ENCODE peak calls at places on chromosomes 7 and 10, in eight cellular contexts. E, N, V, A, P, U, Q and G are unnamed samples.

GRCh38 chr10:90222372-90222771 is 521.0 kb downstream of the KIF20B start:
- DNase-seq in A (no peak), E (no peak), V (no peak), U (no peak), P (no peak), N (peak; percentile 88), Q (peak; percentile 60), G (no peak)

GRCh38 chr7:95420996-95421846 is 13.6 kb downstream of the PON2 start:
- DNase-seq in A (peak; percentile 2), N (peak; percentile 52), V (no peak), U (no peak), P (peak; percentile 14), E (no peak), Q (peak; percentile 72), G (no peak)

GRCh38 chr10:63780075-63780474 is 258.9 kb downstream of the REEP3 start:
- DNase-seq in A (no peak), V (no peak), U (no peak), P (no peak), N (no peak), Q (no peak), E (no peak), G (no peak)

GRCh38 chr7:2688409-2689342 is 674 bp downstream of the AMZ1 start:
- DNase-seq in U (no peak), P (peak; percentile 75), V (no peak), E (no peak), Q (peak; percentile 28), N (peak; percentile 35), A (no peak), G (no peak)

GRCh38 chr10:4514445-4515108 is 311.4 kb upstream of the AKR1E2 start:
- DNase-seq in U (no peak), V (no peak), N (no peak), Q (peak; percentile 42), A (no peak), E (peak; percentile 59), P (no peak), G (no peak)

GRCh38 chr10:132175907-132176581 is 10.7 kb upstream of the DPYSL4 start:
- DNase-seq in U (peak; percentile 62), P (no peak), Q (no peak), A (peak; percentile 71), E (no peak), V (no peak), N (no peak), G (no peak)

GRCh38 chr7:68613405-68613804 is 984.9 kb upstream of the AUTS2 start:
- DNase-seq in U (peak; percentile 23), V (no peak), A (no peak), P (no peak), E (no peak), Q (peak; percentile 49), N (peak; percentile 11), G (no peak)

GRCh38 chr10:51162002-51162401 is 87.7 kb downstream of the PRKG1 start:
- DNase-seq in N (peak; percentile 38), E (no peak), U (no peak), P (no peak), A (no peak), Q (peak; percentile 83), V (no peak), G (no peak)

GRCh38 chr10:35005868-35006267 is 84.3 kb downstream of the CUL2 start:
- DNase-seq in A (no peak), P (no peak), U (no peak), E (no peak), V (no peak), N (peak; percentile 99), Q (peak; percentile 93), G (peak; percentile 19)

GRCh38 chr7:19177269-19177668 is 32.0 kb upstream of the FERD3L start:
- DNase-seq in A (no peak), U (no peak), N (peak; percentile 4), P (no peak), V (no peak), Q (no peak), E (no peak), G (no peak)

GRCh38 chr10:118840071-118840775 is 85.5 kb upstream of the CACUL1 start:
- DNase-seq in A (no peak), Q (peak; percentile 16), U (no peak), N (peak; percentile 19), V (no peak), P (no peak), E (no peak), G (no peak)

GRCh38 chr7:116330961-116331360 is 120.6 kb downstream of the TES start:
- DNase-seq in U (no peak), V (no peak), P (no peak), Q (peak; percentile 59), E (no peak), N (peak; percentile 89), A (no peak), G (no peak)

GRCh38 chr7:131935180-131935579 is 378.8 kb upstream of the PODXL start:
- DNase-seq in N (no peak), V (no peak), A (no peak), U (no peak), E (no peak), Q (no peak), P (no peak), G (no peak)

GRCh38 chr7:131931368-131931767 is 374.9 kb upstream of the PODXL start:
- DNase-seq in Q (no peak), A (no peak), U (no peak), P (no peak), E (no peak), V (no peak), N (peak; percentile 73), G (no peak)

GRCh38 chr7:131934452-131934851 is 378.0 kb upstream of the PODXL start:
- DNase-seq in N (no peak), Q (no peak), U (no peak), E (no peak), V (no peak), A (no peak), P (no peak), G (peak; percentile 56)

GRCh38 chr7:131932271-131932670 is 375.8 kb upstream of the PODXL start:
- DNase-seq in V (no peak), Q (no peak), P (no peak), A (no peak), N (no peak), U (no peak), E (no peak), G (no peak)

GRCh38 chr7:131933890-131934289 is 377.5 kb upstream of the PODXL start:
- DNase-seq in V (no peak), E (no peak), A (no peak), U (no peak), P (no peak), Q (no peak), N (no peak), G (no peak)
- H3K27ac ChIP-seq in V (no peak overlapping the region), E (no peak overlapping the region), A (no peak overlapping the region), U (no peak overlapping the region), P (no peak overlapping the region), Q (no peak overlapping the region), N (no peak overlapping the region), G (peak overlapping the region; percentile 16)

GRCh38 chr10:6532321-6532720 is 47.8 kb downstream of the PRKCQ start:
- DNase-seq in Q (no peak), V (no peak), U (no peak), A (no peak), N (no peak), P (no peak), E (no peak), G (no peak)

GRCh38 chr10:6528198-6528950 is 51.7 kb downstream of the PRKCQ start:
- DNase-seq in A (no peak), Q (no peak), U (no peak), E (no peak), P (no peak), N (no peak), V (no peak), G (no peak)

GRCh38 chr10:6530966-6531365 is 49.1 kb downstream of the PRKCQ start:
- DNase-seq in E (no peak), N (no peak), P (no peak), U (no peak), A (no peak), V (no peak), Q (no peak), G (no peak)

GRCh38 chr10:6525599-6526160 is 54.4 kb downstream of the PRKCQ start:
- DNase-seq in Q (peak; percentile 37), V (no peak), E (no peak), U (no peak), A (no peak), P (no peak), N (no peak), G (no peak)

DNA sequence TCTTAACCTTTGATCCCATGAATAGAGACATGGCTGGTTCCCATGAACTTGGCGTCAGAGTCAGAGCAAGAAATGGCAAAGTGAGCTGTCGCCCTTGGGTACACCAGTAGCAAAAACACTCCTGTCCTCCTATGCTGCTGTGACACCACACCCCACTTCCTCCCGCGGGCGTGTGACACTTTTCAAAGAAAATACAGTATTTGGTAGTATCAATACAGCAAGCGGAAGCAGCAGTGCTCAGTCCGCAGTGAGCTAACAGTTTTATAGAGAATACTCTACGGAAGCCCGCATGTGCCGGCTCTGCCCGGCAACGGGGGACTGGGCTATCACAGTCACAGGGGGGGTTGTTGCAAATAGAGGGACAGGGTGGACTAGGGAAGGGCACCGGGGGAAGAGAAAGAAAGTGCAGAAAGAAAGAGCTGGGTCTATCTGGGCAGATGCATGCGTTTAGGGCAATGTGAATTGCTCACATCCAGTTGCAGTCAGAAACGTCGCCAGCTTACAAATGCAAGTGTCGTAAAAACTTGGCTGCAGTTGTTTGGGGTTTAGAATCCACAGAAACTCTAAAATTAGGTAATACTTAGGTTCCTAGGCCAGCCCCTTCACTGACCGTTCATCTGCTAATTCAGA is 49.8 kb downstream of the PRKCQ start:
- DNase-seq in N (no peak), Q (no peak), P (no peak), V (peak; percentile 74), A (no peak), E (no peak), U (no peak), G (no peak)
- H3K27ac ChIP-seq in N (no peak overlapping the region), Q (no peak overlapping the region), P (no peak overlapping the region), V (peak overlapping the region; percentile 84), A (no peak overlapping the region), E (no peak overlapping the region), U (no peak overlapping the region), G (no peak overlapping the region)

GRCh38 chr10:31124852-31125251 is 93.2 kb upstream of the ZNF438 start:
- DNase-seq in V (no peak), N (no peak), E (no peak), A (no peak), Q (peak; percentile 24), P (no peak), U (no peak), G (no peak)
- H3K27ac ChIP-seq in V (no peak overlapping the region), N (no peak overlapping the region), E (no peak overlapping the region), A (no peak overlapping the region), Q (no peak overlapping the region), P (no peak overlapping the region), U (no peak overlapping the region), G (no peak overlapping the region)

GRCh38 chr10:80493482-80494021 is 39.4 kb downstream of the TSPAN14 start:
- DNase-seq in A (no peak), Q (peak; percentile 80), E (no peak), P (no peak), N (peak; percentile 66), U (no peak), V (peak; percentile 25), G (peak; percentile 51)

GRCh38 chr10:80489371-80490112 is 35.4 kb downstream of the TSPAN14 start:
- DNase-seq in P (no peak), Q (no peak), U (no peak), V (no peak), A (no peak), N (no peak), E (no peak), G (no peak)

GRCh38 chr10:80491251-80492102 is 37.4 kb downstream of the TSPAN14 start:
- DNase-seq in P (no peak), A (no peak), V (no peak), N (no peak), E (peak; percentile 78), Q (peak; percentile 38), U (no peak), G (no peak)

GRCh38 chr10:80496555-80497172 is 41.0 kb upstream of the SH2D4B start:
- DNase-seq in V (no peak), P (no peak), U (no peak), E (no peak), A (no peak), N (no peak), Q (no peak), G (no peak)

GRCh38 chr10:80492875-80493413 is 38.8 kb downstream of the TSPAN14 start:
- DNase-seq in V (no peak), P (no peak), A (no peak), U (no peak), N (peak; percentile 45), Q (no peak), E (no peak), G (no peak)
- H3K27ac ChIP-seq in V (no peak overlapping the region), P (no peak overlapping the region), A (no peak overlapping the region), U (no peak overlapping the region), N (no peak overlapping the region), Q (no peak overlapping the region), E (no peak overlapping the region), G (peak overlapping the region; percentile 100)